ENCODE peak calls at places on chromosomes 16 and 17, in six cellular contexts. L, Q, D, K, Z and J are unnamed samples.
A peak's percentile ranks its signal among the peaks of the same experiment; 100 is the strongest.

GRCh38 chr17:74748279-74748528 is 224 bp upstream of the NHERF1 start:
- DNase-seq in Z (no peak), K (no peak), L (no peak), Q (no peak), D (no peak), J (no peak)

GRCh38 chr17:70353408-70354092 is 184.2 kb downstream of the KCNJ2 start:
- DNase-seq in Z (no peak), D (no peak), L (no peak), K (no peak), Q (no peak), J (no peak)

GRCh38 chr16:35431829-35432663 is 1972.6 kb downstream of the TP53TG3F start:
- DNase-seq in D (no peak), Z (peak; percentile 25), K (no peak), Q (no peak), L (no peak), J (no peak)

GRCh38 chr16:404971-405486 is 3.3 kb downstream of the DECR2 start:
- DNase-seq in Q (no peak), D (no peak), K (no peak), L (no peak), Z (no peak), J (no peak)

GRCh38 chr16:73997340-73997711 is 299.3 kb upstream of the PSMD7 start:
- DNase-seq in L (no peak), Q (no peak), Z (no peak), D (no peak), K (no peak), J (no peak)

GRCh38 chr17:31522987-31523495 is 131.6 kb downstream of the RAB11FIP4 start:
- DNase-seq in Z (no peak), K (no peak), L (no peak), Q (no peak), D (no peak), J (no peak)

GRCh38 chr16:3235856-3236669 is 1.1 kb upstream of the ZNF200 start:
- DNase-seq in D (no peak), K (peak; percentile 36), L (no peak), Q (peak; percentile 26), Z (peak; percentile 72), J (no peak)

GRCh38 chr16:53991181-53992056 is 287.5 kb downstream of the FTO start:
- DNase-seq in Z (peak; percentile 12), Q (no peak), L (no peak), K (no peak), D (peak; percentile 1), J (no peak)

GRCh38 chr17:382644-383533 is 30.3 kb upstream of the RPH3AL start:
- DNase-seq in L (no peak), D (no peak), K (no peak), Z (peak; percentile 92), Q (no peak), J (no peak)

GRCh38 chr17:4144411-4144747 is 1.4 kb downstream of the CYB5D2 start:
- DNase-seq in Q (no peak), L (no peak), Z (no peak), K (no peak), D (no peak), J (no peak)

GRCh38 chr16:80084614-80085013 is 456.2 kb upstream of the DYNLRB2 start:
- DNase-seq in Z (peak; percentile 85), Q (peak; percentile 57), D (no peak), L (no peak), K (peak; percentile 29), J (no peak)

GRCh38 chr16:2936436-2937011 is 24.8 kb downstream of the FLYWCH1 start:
- DNase-seq in K (no peak), Z (no peak), D (no peak), Q (no peak), L (no peak), J (no peak)

GRCh38 chr17:50507871-50508572 is at the start of gene MYCBPAP:
- DNase-seq in Z (peak; percentile 91), D (no peak), Q (no peak), K (peak; percentile 83), L (peak; percentile 73), J (peak; percentile 91)
- TF ChIP-seq CTCF in Z (peak; percentile 29), D (no peak), Q (no peak), K (no peak), L (no peak), J (no peak)

GRCh38 chr17:77440571-77440981 is 299.8 kb downstream of the SEC14L1 start:
- DNase-seq in K (no peak), D (no peak), Z (no peak), L (no peak), Q (no peak), J (no peak)

GRCh38 chr17:77442976-77443742 is 302.4 kb downstream of the SEC14L1 start:
- DNase-seq in D (no peak), Q (no peak), L (no peak), K (no peak), Z (no peak), J (no peak)

GRCh38 chr17:77443743-77444260 is 303.0 kb downstream of the SEC14L1 start:
- DNase-seq in K (no peak), D (no peak), L (no peak), Z (no peak), Q (no peak), J (no peak)

GRCh38 chr17:77439382-77440013 is 298.7 kb downstream of the SEC14L1 start:
- DNase-seq in D (no peak), L (no peak), Q (no peak), K (no peak), Z (no peak), J (no peak)

DNA sequence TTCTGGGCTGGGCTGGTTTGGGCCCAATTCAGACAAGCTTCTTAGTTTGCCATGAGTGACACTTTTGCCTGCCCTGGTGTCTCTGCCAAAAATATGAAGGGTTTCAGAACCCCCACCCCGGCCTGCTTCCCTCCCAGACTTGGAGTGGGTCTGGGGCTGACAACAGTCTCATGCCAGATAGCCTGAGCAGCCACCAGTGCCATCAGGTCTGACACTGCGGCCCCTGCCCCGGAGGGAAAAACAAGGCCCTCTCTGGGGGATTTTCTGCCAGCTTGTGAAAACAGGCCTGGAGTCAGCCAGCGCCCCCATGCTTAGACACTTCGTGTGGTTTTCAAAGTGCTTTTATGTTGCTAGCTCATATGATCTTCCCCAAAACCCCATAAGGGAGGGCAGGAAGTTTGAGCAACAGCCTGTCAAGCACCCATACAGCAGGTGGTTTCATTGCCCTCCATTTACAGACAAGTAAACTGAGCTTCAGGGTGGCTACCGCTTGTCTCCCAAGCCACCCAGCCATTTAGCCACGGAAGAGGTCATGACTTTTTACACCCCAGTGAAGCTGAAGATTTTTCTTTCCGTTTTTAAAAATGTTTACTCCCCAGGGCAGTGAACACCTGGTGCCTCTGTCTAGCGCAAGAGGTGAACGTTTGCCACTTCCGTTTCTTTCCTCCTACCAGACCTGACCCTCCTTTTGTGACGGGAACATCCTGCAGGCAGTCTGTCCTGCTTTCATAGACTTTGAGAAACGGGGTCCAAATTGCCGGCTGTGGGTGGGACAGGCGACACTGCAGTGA is 300.6 kb downstream of the SEC14L1 start:
- DNase-seq in Z (no peak), L (no peak), D (no peak), Q (no peak), K (no peak), J (peak; percentile 78)
- TF ChIP-seq CTCF in Z (no peak), L (no peak), D (no peak), Q (no peak), K (no peak), J (no peak)

DNA sequence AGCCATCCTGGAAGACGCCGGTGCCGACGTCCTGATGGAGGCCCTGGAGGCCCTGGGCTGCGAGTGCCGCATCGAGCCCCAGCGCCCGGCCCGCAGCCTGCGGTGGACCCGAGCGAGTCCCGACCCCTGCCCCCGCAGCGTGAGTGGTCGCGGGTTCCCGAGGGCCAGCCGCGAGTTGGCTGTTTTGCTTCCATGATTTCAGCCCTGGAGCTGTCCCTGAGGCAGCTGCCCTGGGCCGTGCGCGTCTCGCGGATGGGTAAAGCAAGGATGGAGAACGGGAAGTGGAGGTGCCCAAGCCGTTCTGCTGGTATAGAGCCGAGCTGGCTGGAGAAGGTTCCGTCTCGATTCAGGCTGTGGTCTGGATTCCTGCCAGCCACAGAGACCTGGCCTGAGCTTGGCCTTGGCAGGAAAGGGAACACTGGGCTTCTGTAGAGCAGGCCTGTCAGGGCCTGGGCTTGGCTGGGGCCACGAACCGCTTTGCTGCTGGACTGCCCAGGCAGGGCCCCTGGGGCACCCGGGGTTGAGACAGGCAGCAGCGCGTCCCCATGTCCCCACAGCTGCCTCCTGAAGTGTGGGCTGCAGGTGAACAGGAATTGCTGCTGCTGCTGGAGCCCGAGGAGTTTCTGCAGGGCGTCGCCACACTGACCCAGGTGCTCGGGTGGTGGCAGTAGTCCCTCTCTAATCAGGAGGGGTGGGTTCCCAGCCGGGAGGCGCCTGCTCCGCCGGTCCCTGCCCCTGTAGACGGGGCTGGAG is 945 bp upstream of the MRPS34 start:
- DNase-seq in K (no peak), D (no peak), L (no peak), Z (no peak), Q (peak; percentile 56), J (no peak)
- TF ChIP-seq CTCF in K (no peak), D (no peak), L (no peak), Z (no peak), Q (no peak), J (no peak)

DNA sequence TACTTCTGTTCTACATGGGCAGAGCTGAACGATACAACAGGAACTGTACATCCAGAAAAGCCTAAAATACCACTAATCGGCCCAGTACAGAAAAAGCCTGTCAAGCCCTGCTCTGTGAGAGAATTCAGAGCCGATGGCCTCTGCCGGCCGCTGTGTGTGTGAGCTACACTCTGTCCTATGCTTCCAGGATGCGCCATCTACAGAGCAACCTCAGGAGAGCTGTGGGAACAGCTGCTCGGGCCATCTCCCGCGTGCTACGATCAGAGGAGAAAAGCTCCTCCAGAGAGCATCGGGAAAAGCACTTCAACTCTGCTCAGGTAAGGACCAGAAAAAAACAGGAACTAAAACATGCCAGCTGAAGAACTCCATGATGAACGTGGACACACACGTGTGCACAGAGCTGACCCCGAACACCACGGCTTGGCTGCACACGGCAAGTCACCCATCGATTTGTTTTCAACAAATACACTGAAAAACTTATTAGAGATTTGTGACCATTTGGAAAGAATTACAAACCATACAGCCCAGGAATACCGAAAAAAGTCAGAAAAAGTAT is 115.9 kb downstream of the ANKRD11 start:
- DNase-seq in Q (no peak), K (no peak), D (no peak), L (no peak), Z (peak; percentile 79), J (no peak)
- TF ChIP-seq CTCF in Q (no peak), K (no peak), D (no peak), L (no peak), Z (peak; percentile 38), J (no peak)